ENCODE peak calls at places on chromosomes 5 and 9, in seven cellular contexts. O is transverse colon, A is sigmoid colon, C is ovary, P is stomach, X is A549, Y is SK-N-SH. V is an unnamed sample.

GRCh38 chr5:83516962-83517750 is 45.6 kb downstream of the VCAN start:
- DNase-seq in O (no peak), X (no peak), C (no peak), Y (no peak), P (no peak), A (no peak), V (no peak)

GRCh38 chr9:114115645-114116044 is 16.6 kb upstream of the KIF12 start:
- DNase-seq in P (no peak), A (no peak), O (no peak), Y (no peak), X (no peak), C (no peak), V (no peak)

GRCh38 chr5:73591698-73592501 is 26.4 kb downstream of the UTP15 start:
- DNase-seq in O (no peak), P (no peak), X (no peak), Y (peak), A (no peak), C (no peak), V (no peak)

GRCh38 chr9:127128341-127129072 is 6.1 kb upstream of the ANGPTL2 start:
- DNase-seq in Y (no peak), A (peak), C (peak), O (no peak), X (no peak), P (no peak), V (peak)

GRCh38 chr9:78064075-78064474 is 32.5 kb upstream of the GNAQ start:
- DNase-seq in O (no peak), A (no peak), X (no peak), P (no peak), C (no peak), Y (no peak), V (no peak)

GRCh38 chr9:3342159-3342777 is 183.5 kb downstream of the RFX3 start:
- DNase-seq in A (no peak), C (no peak), X (no peak), Y (no peak), P (no peak), O (no peak), V (no peak)

GRCh38 chr9:89675403-89675771 is 70.6 kb downstream of the GADD45G start:
- DNase-seq in O (no peak), X (no peak), C (no peak), Y (peak), A (no peak), P (no peak), V (no peak)

GRCh38 chr5:83518676-83519075 is 47.1 kb downstream of the VCAN start:
- DNase-seq in X (no peak), O (no peak), P (no peak), A (no peak), C (no peak), Y (no peak), V (no peak)

GRCh38 chr9:677461-678097 is 163.9 kb upstream of the DMRT1 start:
- DNase-seq in C (no peak), O (no peak), A (no peak), X (no peak), P (no peak), Y (no peak), V (no peak)

GRCh38 chr5:52560366-52560765 is 227.3 kb upstream of the ITGA1 start:
- DNase-seq in X (no peak), O (no peak), Y (peak), A (no peak), C (no peak), P (no peak), V (no peak)

GRCh38 chr5:91787718-91788117 is 404.6 kb upstream of the ARRDC3 start:
- DNase-seq in Y (no peak), X (no peak), O (no peak), C (no peak), A (no peak), P (no peak), V (no peak)

GRCh38 chr5:43295202-43295601 is 18.0 kb downstream of the HMGCS1 start:
- DNase-seq in C (no peak), Y (no peak), X (no peak), O (no peak), A (no peak), P (no peak), V (no peak)

GRCh38 chr5:43296835-43297234 is 16.4 kb downstream of the HMGCS1 start:
- DNase-seq in P (no peak), A (no peak), X (no peak), Y (no peak), O (no peak), C (no peak), V (no peak)

GRCh38 chr5:43298459-43298858 is 14.8 kb downstream of the HMGCS1 start:
- DNase-seq in C (no peak), P (no peak), O (no peak), Y (peak), X (no peak), A (no peak), V (no peak)

GRCh38 chr5:43290726-43291125 is 22.5 kb downstream of the HMGCS1 start:
- DNase-seq in Y (no peak), C (no peak), O (no peak), X (no peak), A (no peak), P (no peak), V (no peak)

DNA sequence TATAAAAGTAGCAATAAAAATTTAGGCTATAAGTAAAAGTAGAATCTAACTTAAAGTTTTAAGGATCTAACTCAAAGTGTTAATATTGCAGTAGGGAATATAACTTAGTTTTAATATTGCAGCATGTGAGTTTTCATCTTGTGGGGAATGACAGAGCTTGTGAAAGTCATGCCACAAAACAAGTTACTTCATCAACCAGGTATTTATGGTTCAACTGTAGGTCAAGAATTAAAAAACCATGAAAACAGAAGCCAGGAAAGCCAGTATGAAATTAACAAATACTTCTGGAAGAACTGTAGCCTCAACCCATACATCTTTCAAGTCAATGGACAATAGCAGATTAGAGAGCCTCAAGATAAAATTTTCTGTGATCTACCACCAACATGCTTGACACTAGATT is 19.0 kb downstream of the HMGCS1 start:
- DNase-seq in O (no peak), Y (no peak), P (no peak), C (no peak), X (no peak), A (no peak), V (no peak)
- H3K27ac ChIP-seq in O (no peak), Y (no peak), P (no peak), C (no peak), X (no peak), A (no peak), V (no peak)

GRCh38 chr9:36884721-36885120 is 149.3 kb downstream of the PAX5 start:
- DNase-seq in C (no peak), P (no peak), Y (no peak), X (no peak), A (no peak), O (no peak), V (no peak)
- TF ChIP-seq EP300 in C (no peak), P (no peak), Y (no peak), X (no peak), A (no peak), O (no peak), V (no peak)

GRCh38 chr5:126370796-126371718 is 52.2 kb upstream of the GRAMD2B start:
- DNase-seq in C (no peak), P (peak), Y (peak), A (no peak), X (peak), O (peak), V (no peak)

GRCh38 chr5:126376443-126376842 is 46.8 kb upstream of the GRAMD2B start:
- DNase-seq in C (no peak), A (peak), Y (no peak), P (no peak), O (no peak), X (no peak), V (no peak)

GRCh38 chr5:126369995-126370731 is 53.0 kb upstream of the GRAMD2B start:
- DNase-seq in X (no peak), Y (peak), C (no peak), O (no peak), P (no peak), A (no peak), V (no peak)

GRCh38 chr5:126377444-126377843 is 45.8 kb upstream of the GRAMD2B start:
- DNase-seq in O (no peak), X (no peak), C (no peak), A (no peak), P (no peak), Y (no peak), V (no peak)

DNA sequence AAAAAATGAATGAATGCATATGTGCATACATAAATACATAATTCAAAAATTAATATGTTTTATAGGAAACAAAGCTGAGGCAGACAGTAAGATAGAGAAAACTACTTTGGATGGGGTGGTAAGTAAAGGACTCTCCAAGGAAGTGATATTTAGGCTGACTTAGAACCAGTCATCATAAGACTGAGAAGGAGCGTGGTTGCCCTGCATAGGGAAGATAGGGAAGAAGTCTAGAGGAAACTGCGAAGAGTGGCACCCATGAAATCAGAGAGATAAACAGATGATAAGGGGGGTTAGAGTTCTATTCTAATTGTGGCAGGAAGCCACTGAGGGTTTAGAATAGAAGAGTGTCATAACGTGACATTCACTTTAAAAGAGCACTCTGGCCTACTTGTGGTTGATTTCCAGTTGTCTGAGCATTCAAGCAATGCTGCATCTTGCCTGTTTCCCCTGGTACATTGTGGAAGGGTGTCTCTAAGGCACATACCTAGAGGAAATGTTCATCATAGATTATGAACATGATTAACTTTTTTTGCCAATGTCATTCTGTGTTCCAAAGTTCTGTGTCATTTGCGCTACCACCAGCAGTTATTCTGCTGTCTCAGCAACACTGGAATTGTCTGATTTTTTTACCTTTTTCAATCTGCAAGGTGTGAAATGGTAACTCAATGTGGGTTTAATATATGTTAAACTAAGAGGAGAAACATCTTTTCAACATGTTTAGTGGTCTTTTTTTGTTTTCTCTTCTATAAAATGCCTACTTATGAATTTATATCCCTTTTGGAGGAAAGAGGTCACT is 49.4 kb upstream of the GRAMD2B start:
- DNase-seq in O (no peak), X (no peak), P (no peak), A (no peak), C (no peak), Y (no peak), V (no peak)
- H3K27ac ChIP-seq in O (peak), X (no peak), P (no peak), A (no peak), C (no peak), Y (no peak), V (no peak)

GRCh38 chr9:111959468-111959941 is 62.9 kb downstream of the UGCG start:
- DNase-seq in O (peak), A (no peak), Y (no peak), X (peak), C (no peak), P (peak), V (peak)
- TF ChIP-seq EP300 in O (no peak), A (no peak), Y (no peak), X (no peak), C (no peak), P (no peak), V (no peak)

GRCh38 chr5:56429110-56429561 is 196.0 kb upstream of the ANKRD55 start:
- DNase-seq in P (peak), X (no peak), O (no peak), C (no peak), Y (peak), A (no peak), V (no peak)
- H3K27ac ChIP-seq in P (no peak), X (peak), O (no peak), C (no peak), Y (peak), A (no peak), V (no peak)

V was measured in suprapubic skin.